ENCODE peak calls at places on chromosomes 2 and 18, in ten cellular contexts. Q, T, C, X, K, R, M, N, Y and L are unnamed samples.
A peak's percentile ranks its signal among the peaks of the same experiment; 100 is the strongest.

GRCh38 chr2:215698566-215698965 is 262.7 kb upstream of the FN1 start:
- DNase-seq in Q (peak; percentile 99), C (no peak), X (no peak), Y (peak; percentile 95), M (no peak), N (no peak), T (no peak), R (no peak), K (no peak), L (no peak)

GRCh38 chr2:24971300-24971549 is 530 bp downstream of the DNAJC27 start:
- DNase-seq in N (peak; percentile 48), T (peak; percentile 12), Y (no peak), M (no peak), X (no peak), R (no peak), C (no peak), Q (no peak), K (no peak), L (no peak)

GRCh38 chr2:151251012-151251411 is 10.7 kb downstream of the RBM43 start:
- DNase-seq in M (no peak), N (no peak), X (no peak), Y (peak; percentile 65), Q (peak; percentile 87), R (no peak), K (no peak), C (no peak), T (no peak), L (no peak)

GRCh38 chr18:57859314-57859713 is 56.2 kb upstream of the ATP8B1 start:
- DNase-seq in T (no peak), R (no peak), X (no peak), Q (peak; percentile 34), Y (peak; percentile 26), N (peak; percentile 12), C (no peak), K (peak; percentile 45), M (peak; percentile 30), L (peak; percentile 8)

GRCh38 chr2:73075477-73076373 is 4.2 kb upstream of the SFXN5 start:
- DNase-seq in M (no peak), T (no peak), R (no peak), X (peak; percentile 73), Q (no peak), C (no peak), Y (no peak), K (no peak), N (no peak), L (no peak)

GRCh38 chr2:64770781-64771334 is 117.1 kb upstream of the SERTAD2 start:
- DNase-seq in C (no peak), R (peak; percentile 64), X (peak; percentile 57), Q (peak; percentile 91), K (no peak), T (peak; percentile 56), M (no peak), N (no peak), Y (no peak), L (no peak)

GRCh38 chr2:16025211-16025875 is 85.0 kb downstream of the MYCN start:
- DNase-seq in X (no peak), Y (no peak), K (no peak), M (no peak), C (no peak), R (no peak), T (no peak), Q (no peak), N (no peak), L (no peak)

GRCh38 chr18:4119127-4119648 is 335.9 kb downstream of the DLGAP1 start:
- DNase-seq in N (no peak), Y (no peak), Q (no peak), R (no peak), X (no peak), C (no peak), K (no peak), T (no peak), M (no peak), L (no peak)

GRCh38 chr2:234251326-234252271 is 201.1 kb downstream of the SPP2 start:
- DNase-seq in X (no peak), R (no peak), M (peak; percentile 86), Y (peak; percentile 90), Q (peak; percentile 98), N (no peak), C (no peak), T (peak; percentile 60), K (no peak), L (peak; percentile 30)

GRCh38 chr18:27605107-27605834 is 420.2 kb upstream of the CHST9 start:
- DNase-seq in Q (peak; percentile 71), M (peak; percentile 70), Y (peak; percentile 83), N (peak; percentile 24), K (peak; percentile 63), X (no peak), R (no peak), C (peak; percentile 14), T (peak; percentile 16), L (peak; percentile 58)

GRCh38 chr18:54134053-54134452 is 90.4 kb downstream of the MBD2 start:
- DNase-seq in N (no peak), K (no peak), T (no peak), C (no peak), Y (no peak), R (no peak), Q (no peak), M (no peak), X (no peak), L (no peak)

GRCh38 chr18:57208056-57208455 is 61.2 kb downstream of the BOD1L2 start:
- DNase-seq in M (peak; percentile 5), T (no peak), K (no peak), Q (no peak), N (no peak), X (no peak), C (no peak), R (no peak), Y (no peak), L (no peak)

GRCh38 chr2:101251844-101252407 is 760 bp upstream of the CNOT11 start:
- DNase-seq in Y (no peak), X (no peak), Q (peak; percentile 2), N (peak; percentile 24), M (peak; percentile 75), C (peak; percentile 7), R (no peak), K (peak; percentile 53), T (no peak), L (peak; percentile 14)

GRCh38 chr2:124894199-124894598 is 869.1 kb downstream of the CNTNAP5 start:
- DNase-seq in N (no peak), T (no peak), M (no peak), X (no peak), C (no peak), K (no peak), R (no peak), Q (peak; percentile 39), Y (peak; percentile 53), L (no peak)

GRCh38 chr2:242035858-242036652 is 166.5 kb downstream of the RTP5 start:
- DNase-seq in K (peak; percentile 34), M (no peak), R (no peak), N (no peak), Q (no peak), X (peak; percentile 57), Y (no peak), C (no peak), T (no peak), L (no peak)

GRCh38 chr2:218274586-218274985 is 4.3 kb downstream of the PNKD start:
- DNase-seq in N (no peak), C (no peak), T (no peak), R (no peak), X (no peak), Y (no peak), Q (no peak), M (no peak), K (no peak), L (no peak)

GRCh38 chr18:62338446-62339105 is 13.5 kb downstream of the TNFRSF11A start:
- DNase-seq in M (no peak), Q (no peak), K (no peak), X (no peak), Y (no peak), N (no peak), T (no peak), R (no peak), C (no peak), L (no peak)

GRCh38 chr18:30088238-30088637 is 954.3 kb downstream of the DSC3 start:
- DNase-seq in C (no peak), M (no peak), K (no peak), T (no peak), X (no peak), R (no peak), Q (peak; percentile 5), Y (no peak), N (no peak), L (no peak)

GRCh38 chr2:105387225-105387624 is 11.6 kb downstream of the FHL2 start:
- DNase-seq in R (no peak), N (no peak), Y (no peak), X (no peak), M (no peak), K (no peak), Q (no peak), C (no peak), T (no peak), L (no peak)

GRCh38 chr2:130353291-130354134 is 2.3 kb upstream of the PTPN18 start:
- DNase-seq in X (no peak), Y (peak; percentile 22), C (no peak), T (no peak), N (no peak), K (no peak), R (no peak), M (no peak), Q (peak; percentile 7), L (no peak)